ENCODE peak calls at places on chromosomes 13 and 19, in nine cellular contexts. L is tibial artery; P is cardiac muscle cell; E is colonic mucosa; A is GM12864; Y is stimulated activated CD8-positive, alpha-beta memory T cell treated with anti-CD3 and anti-CD28 coated beads, Interleukin-15, amount 100 ng/mL, for 1 hour; V is stomach; Q is skeletal muscle cell; F is activated CD4-positive, alpha-beta T cell treated with anti-CD3 and anti-CD28 coated beads for 36 hours. O is an unnamed sample.

GRCh38 chr19:39140195-39140516 is 14.6 kb downstream of the PAK4 start:
- DNase-seq in L (no peak), P (no peak), E (no peak), A (no peak), Y (no peak), V (no peak), Q (no peak), F (no peak), O (no peak)

GRCh38 chr13:24709186-24709913 is 29.1 kb downstream of the ATP12A start:
- DNase-seq in L (no peak), P (no peak), E (no peak), A (no peak), Y (peak), V (peak), Q (no peak), F (peak), O (no peak)

GRCh38 chr13:27395007-27395510 is 29.4 kb upstream of the GTF3A start:
- DNase-seq in L (no peak), P (no peak), E (no peak), A (no peak), Y (no peak), V (no peak), Q (no peak), F (no peak), O (no peak)

GRCh38 chr13:99477493-99477892 is 23.8 kb upstream of the TM9SF2 start:
- DNase-seq in L (no peak), P (no peak), E (no peak), A (no peak), Y (no peak), V (no peak), Q (no peak), F (no peak), O (no peak)

GRCh38 chr13:108950333-108951010 is 321.1 kb downstream of the MYO16 start:
- DNase-seq in L (no peak), P (no peak), E (no peak), A (no peak), Y (no peak), V (no peak), Q (no peak), F (no peak), O (no peak)

GRCh38 chr13:28754698-28755545 is 36.2 kb upstream of the SLC46A3 start:
- DNase-seq in L (no peak), P (peak), E (peak), A (no peak), Y (no peak), V (no peak), Q (no peak), F (peak), O (peak)

GRCh38 chr13:99417821-99418662 is 83.2 kb upstream of the TM9SF2 start:
- DNase-seq in L (no peak), P (no peak), E (no peak), A (no peak), Y (no peak), V (peak), Q (no peak), F (peak), O (no peak)

GRCh38 chr13:106038752-106039151 is 496.7 kb downstream of the EFNB2 start:
- DNase-seq in L (no peak), P (no peak), E (no peak), A (no peak), Y (no peak), V (no peak), Q (peak), F (no peak), O (no peak)

GRCh38 chr19:55113570-55114039 is 3.8 kb downstream of the PPP1R12C start:
- DNase-seq in L (peak), P (peak), E (peak), A (no peak), Y (no peak), V (peak), Q (peak), F (no peak), O (peak)